ENCODE peak calls at places on chromosomes 12 and 14, in six cellular contexts. P, Z, D, C, K and S are unnamed samples. For H3K4me1, the result is how much of the 10 kb centered on the place peaks cover.

GRCh38 chr14:85319101-85319500 is 210.8 kb upstream of the FLRT2 start:
- DNase-seq in P (no peak), Z (no peak), D (no peak), C (no peak), K (no peak), S (no peak)

GRCh38 chr12:124482901-124483799 is 84.3 kb downstream of the NCOR2 start:
- DNase-seq in P (no peak), Z (no peak), D (no peak), C (no peak), K (no peak), S (no peak)

GRCh38 chr12:58640314-58640713 is 280.0 kb downstream of the LRIG3 start:
- DNase-seq in P (no peak), Z (peak), D (no peak), C (no peak), K (peak), S (no peak)

GRCh38 chr12:58801986-58802385 is 118.3 kb downstream of the LRIG3 start:
- DNase-seq in P (no peak), Z (no peak), D (no peak), C (no peak), K (no peak), S (no peak)

GRCh38 chr12:120439646-120440247 is 1.8 kb downstream of the COX6A1 start:
- DNase-seq in P (peak), Z (peak), D (peak), C (peak), K (peak), S (peak)

GRCh38 chr12:124428792-124429281 is 133.9 kb downstream of the RFLNA start:
- DNase-seq in P (no peak), Z (no peak), D (no peak), C (no peak), K (peak), S (no peak)

GRCh38 chr14:60303745-60304144 is 54.7 kb downstream of the PPM1A start:
- DNase-seq in P (peak), Z (no peak), D (no peak), C (no peak), K (no peak), S (no peak)

GRCh38 chr12:64571346-64571745 is 38.9 kb upstream of the RASSF3 start:
- DNase-seq in P (no peak), Z (no peak), D (no peak), C (no peak), K (no peak), S (no peak)

GRCh38 chr12:95942532-95943230 is at the start of gene CCDC38:
- DNase-seq in P (peak), Z (peak), D (peak), C (peak), K (peak), S (peak)

GRCh38 chr14:20623798-20624197 is 17.7 kb downstream of the OR6S1 start:
- DNase-seq in P (no peak), Z (no peak), D (no peak), C (no peak), K (no peak), S (no peak)

GRCh38 chr14:73286598-73286997 is 49.3 kb downstream of the PAPLN start:
- DNase-seq in P (no peak), Z (no peak), D (no peak), C (no peak), K (no peak), S (no peak)

GRCh38 chr12:17954788-17955187 is 135.2 kb downstream of the RERGL start:
- DNase-seq in P (no peak), Z (no peak), D (no peak), C (no peak), K (no peak), S (no peak)

GRCh38 chr12:75735853-75736252 is 224.4 kb upstream of the KRR1 start:
- DNase-seq in P (no peak), Z (no peak), D (no peak), C (no peak), K (no peak), S (no peak)

GRCh38 chr12:84091642-84092041 is 821.0 kb downstream of the SLC6A15 start:
- DNase-seq in P (no peak), Z (no peak), D (no peak), C (no peak), K (no peak), S (no peak)

GRCh38 chr12:8996682-8997405 is 7.5 kb downstream of the KLRG1 start:
- DNase-seq in P (no peak), Z (peak), D (no peak), C (no peak), K (peak), S (no peak)

GRCh38 chr14:71165121-71165574 is 257.9 kb downstream of the PCNX1 start:
- DNase-seq in P (no peak), Z (peak), D (no peak), C (no peak), K (peak), S (no peak)

GRCh38 chr14:20469890-20470858 is 968 bp downstream of the PNP start:
- DNase-seq in P (no peak), Z (peak), D (no peak), C (peak), K (peak), S (peak)

GRCh38 chr12:53098354-53098981 is 1.0 kb downstream of the IGFBP6 start:
- DNase-seq in P (peak), Z (peak), D (no peak), C (no peak), K (peak), S (no peak)

GRCh38 chr12:24398605-24399004 is 449.1 kb upstream of the SOX5 start:
- DNase-seq in P (no peak), Z (no peak), D (no peak), C (no peak), K (peak), S (no peak)

GRCh38 chr12:121748218-121748570 is 35.6 kb downstream of the TMEM120B start:
- DNase-seq in P (no peak), Z (no peak), D (no peak), C (no peak), K (no peak), S (no peak)

GRCh38 chr12:15322164-15323054 is at the start of gene PTPRO:
- DNase-seq in P (no peak), Z (no peak), D (peak), C (no peak), K (no peak), S (no peak)

GRCh38 chr14:66405158-66405557 is 81.0 kb upstream of the CCDC196 start:
- DNase-seq in P (no peak), Z (no peak), D (no peak), C (no peak), K (peak), S (no peak)

GRCh38 chr12:87439990-87440827 is 589.0 kb downstream of the C12orf50 start:
- DNase-seq in P (no peak), Z (peak), D (no peak), C (no peak), K (peak), S (no peak)

GRCh38 chr12:49708851-49709250 is 1.6 kb upstream of the FMNL3 start:
- DNase-seq in P (no peak), Z (no peak), D (no peak), C (no peak), K (no peak), S (no peak)

GRCh38 chr12:114605918-114606317 is 78.1 kb downstream of the TBX3 start:
- DNase-seq in P (no peak), Z (no peak), D (no peak), C (no peak), K (no peak), S (no peak)

GRCh38 chr12:54998958-54999510 is 14.5 kb upstream of the TESPA1 start:
- DNase-seq in P (no peak), Z (no peak), D (no peak), C (no peak), K (no peak), S (no peak)

GRCh38 chr12:1666215-1666614 is 24.7 kb upstream of the ADIPOR2 start:
- DNase-seq in P (no peak), Z (no peak), D (no peak), C (no peak), K (no peak), S (no peak)

GRCh38 chr12:76782440-76782996 is 18.6 kb downstream of the ZDHHC17 start:
- DNase-seq in P (no peak), Z (peak), D (no peak), C (no peak), K (no peak), S (no peak)

GRCh38 chr14:23145794-23146422 is 26.9 kb upstream of the CEBPE start:
- DNase-seq in P (no peak), Z (peak), D (no peak), C (no peak), K (no peak), S (no peak)

GRCh38 chr14:99729991-99730875 is 46.1 kb downstream of the CYP46A1 start:
- DNase-seq in P (peak), Z (peak), D (peak), C (peak), K (peak), S (peak)

GRCh38 chr14:85534914-85535313 is 5.0 kb downstream of the FLRT2 start:
- DNase-seq in P (no peak), Z (peak), D (no peak), C (no peak), K (no peak), S (no peak)

GRCh38 chr12:47073951-47074350 is 5.5 kb upstream of the PCED1B start:
- DNase-seq in P (no peak), Z (no peak), D (no peak), C (no peak), K (no peak), S (no peak)

GRCh38 chr12:62919827-62920226 is 15.1 kb downstream of the PPM1H start:
- DNase-seq in P (no peak), Z (no peak), D (no peak), C (no peak), K (peak), S (no peak)

GRCh38 chr12:120394483-120395367 is 25.8 kb upstream of the MSI1 start:
- DNase-seq in P (no peak), Z (no peak), D (peak), C (no peak), K (no peak), S (no peak)

GRCh38 chr12:10212623-10213131 is at the start of gene GABARAPL1:
- DNase-seq in P (peak), Z (peak), D (peak), C (peak), K (peak), S (peak)

GRCh38 chr12:48351022-48351708 is 446 bp upstream of the ZNF641 start:
- DNase-seq in P (peak), Z (peak), D (peak), C (no peak), K (peak), S (no peak)

GRCh38 chr14:98954347-98955000 is 317.5 kb downstream of the BCL11B start:
- DNase-seq in P (no peak), Z (no peak), D (no peak), C (no peak), K (no peak), S (no peak)

GRCh38 chr14:69449216-69449615 is 35.3 kb upstream of the PLEKHD1 start:
- DNase-seq in P (no peak), Z (no peak), D (no peak), C (no peak), K (no peak), S (no peak)

GRCh38 chr12:113477171-113477841 is 5.6 kb upstream of the LHX5 start:
- DNase-seq in P (no peak), Z (no peak), D (no peak), C (no peak), K (no peak), S (no peak)

GRCh38 chr12:113476093-113476986 is 4.7 kb upstream of the LHX5 start:
- DNase-seq in P (no peak), Z (no peak), D (no peak), C (no peak), K (no peak), S (no peak)

GRCh38 chr12:113474635-113475436 is 3.2 kb upstream of the LHX5 start:
- DNase-seq in P (no peak), Z (no peak), D (no peak), C (no peak), K (no peak), S (no peak)

GRCh38 chr12:113473942-113474341 is 2.3 kb upstream of the LHX5 start:
- DNase-seq in P (no peak), Z (no peak), D (no peak), C (no peak), K (no peak), S (no peak)

DNA sequence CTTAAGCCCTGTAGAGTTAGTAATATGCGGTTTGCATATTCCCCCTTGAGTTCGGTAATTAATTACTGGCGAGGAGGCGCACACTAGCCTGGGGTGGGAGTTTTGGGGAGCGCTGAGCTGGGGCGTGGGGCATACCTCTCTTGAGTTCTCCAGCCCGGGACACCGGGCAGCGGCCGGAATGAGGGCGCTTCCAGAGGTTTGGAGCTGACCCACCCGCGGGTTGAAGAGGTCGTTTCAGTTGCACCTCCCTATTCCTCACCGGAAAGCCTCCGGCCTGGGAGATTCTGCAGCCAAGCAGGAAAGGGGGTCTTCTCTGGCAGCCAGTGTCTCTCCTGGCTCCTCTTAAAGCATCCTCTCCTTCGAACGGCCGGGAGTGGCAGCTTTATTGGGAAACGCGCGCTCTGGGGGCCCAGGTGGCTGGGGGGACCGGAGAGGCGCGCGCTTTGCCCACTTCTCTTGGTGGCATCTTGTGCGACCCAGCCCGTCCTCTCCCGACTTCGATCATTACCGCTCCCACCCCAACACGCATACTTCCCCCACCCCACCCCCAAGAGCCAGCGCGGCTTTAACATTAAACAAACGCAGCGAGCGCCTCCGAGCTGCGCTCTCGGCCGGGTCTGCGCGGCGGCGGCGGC is 3.9 kb upstream of the LHX5 start:
- DNase-seq in P (no peak), Z (no peak), D (no peak), C (no peak), K (no peak), S (no peak)
- H3K4me3 ChIP-seq in P (peak), Z (no peak), D (peak), C (no peak), K (no peak), S (no peak)

GRCh38 chr14:74599946-74600345 is 12.1 kb downstream of the LTBP2 start:
- DNase-seq in P (no peak), Z (no peak), D (no peak), C (no peak), K (no peak), S (no peak)
- H3K4me1 ChIP-seq in P (half or more), Z (under half), D (under half), C (under half), K (under half), S (under half)

DNA sequence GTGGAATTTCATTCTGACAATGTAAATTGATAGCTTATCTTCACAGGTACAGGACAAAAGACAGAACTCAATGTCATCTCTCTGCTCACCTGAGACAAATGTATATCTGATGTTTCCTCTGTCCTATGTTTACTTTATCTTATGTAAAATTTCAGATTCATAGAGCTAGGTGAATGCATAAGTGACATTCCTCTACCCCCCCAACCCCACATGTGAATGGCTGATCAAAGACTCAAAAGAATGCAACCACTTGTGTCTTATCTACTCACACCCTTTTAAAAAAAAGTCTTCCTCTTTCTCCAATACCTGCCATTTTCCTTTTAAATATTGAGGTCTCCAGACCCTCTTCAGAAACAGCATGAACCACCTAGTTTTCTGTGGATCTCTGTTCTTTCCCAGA is 736.6 kb upstream of the SEL1L start:
- DNase-seq in P (no peak), Z (no peak), D (no peak), C (no peak), K (no peak), S (no peak)
- H3K4me3 ChIP-seq in P (no peak), Z (no peak), D (no peak), C (no peak), K (no peak), S (no peak)

GRCh38 chr12:116183741-116184141 is 93.8 kb downstream of the MED13L start:
- DNase-seq in P (no peak), Z (peak), D (no peak), C (no peak), K (peak), S (no peak)

GRCh38 chr12:116187158-116187511 is 90.4 kb downstream of the MED13L start:
- DNase-seq in P (no peak), Z (peak), D (no peak), C (no peak), K (no peak), S (no peak)

GRCh38 chr12:116188581-116188980 is 88.9 kb downstream of the MED13L start:
- DNase-seq in P (no peak), Z (no peak), D (no peak), C (no peak), K (no peak), S (no peak)

GRCh38 chr12:116184766-116185165 is 92.7 kb downstream of the MED13L start:
- DNase-seq in P (no peak), Z (peak), D (no peak), C (no peak), K (no peak), S (no peak)

DNA sequence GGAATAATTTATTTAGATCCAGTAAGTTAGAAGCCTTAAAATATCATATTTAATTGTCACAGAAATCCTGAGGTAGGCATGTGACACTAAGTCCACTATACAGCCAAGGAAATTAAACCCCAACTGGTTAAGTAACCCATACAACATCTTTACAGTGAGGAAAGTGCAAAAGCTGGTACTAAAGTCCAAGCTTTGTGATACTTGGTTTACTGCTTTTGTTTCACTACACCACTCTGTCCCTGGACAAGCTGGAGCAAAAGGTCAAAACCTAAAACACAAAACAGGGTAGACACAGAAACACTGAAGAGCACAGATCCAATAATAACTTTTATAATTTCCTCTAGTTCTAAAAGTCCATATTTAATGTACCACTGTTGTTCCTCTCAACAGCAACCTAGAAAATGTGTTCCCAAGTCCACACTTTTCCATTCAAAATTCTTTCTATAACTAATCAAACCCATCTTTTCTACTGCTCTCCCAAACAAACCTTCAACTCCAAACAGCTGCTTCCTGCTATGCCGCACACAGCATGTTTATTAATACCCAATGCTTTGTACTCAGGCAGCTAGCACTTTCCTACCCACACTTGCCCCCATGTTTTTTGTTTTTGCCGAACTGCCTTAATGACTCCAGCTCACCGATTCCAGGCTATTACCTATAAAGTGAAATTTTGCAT is 90.9 kb downstream of the MED13L start:
- DNase-seq in P (no peak), Z (peak), D (no peak), C (no peak), K (no peak), S (no peak)
- H3K4me1 ChIP-seq in P (half or more), Z (under half), D (under half), C (under half), K (under half), S (under half)

GRCh38 chr12:110688446-110689001 is 391 bp downstream of the HVCN1 start:
- DNase-seq in P (no peak), Z (no peak), D (no peak), C (no peak), K (no peak), S (no peak)

GRCh38 chr12:110689601-110690430 is 901 bp upstream of the HVCN1 start:
- DNase-seq in P (peak), Z (no peak), D (no peak), C (peak), K (no peak), S (peak)

GRCh38 chr12:110686294-110686903 is 2.5 kb downstream of the HVCN1 start:
- DNase-seq in P (no peak), Z (no peak), D (no peak), C (no peak), K (no peak), S (no peak)

GRCh38 chr12:110689002-110689600 is at the start of gene HVCN1:
- DNase-seq in P (peak), Z (peak), D (no peak), C (peak), K (no peak), S (peak)

GRCh38 chr12:110687770-110688169 is 1.1 kb downstream of the HVCN1 start:
- DNase-seq in P (no peak), Z (no peak), D (no peak), C (no peak), K (no peak), S (no peak)
- H3K4me3 ChIP-seq in P (peak), Z (no peak), D (no peak), C (no peak), K (no peak), S (no peak)

DNA sequence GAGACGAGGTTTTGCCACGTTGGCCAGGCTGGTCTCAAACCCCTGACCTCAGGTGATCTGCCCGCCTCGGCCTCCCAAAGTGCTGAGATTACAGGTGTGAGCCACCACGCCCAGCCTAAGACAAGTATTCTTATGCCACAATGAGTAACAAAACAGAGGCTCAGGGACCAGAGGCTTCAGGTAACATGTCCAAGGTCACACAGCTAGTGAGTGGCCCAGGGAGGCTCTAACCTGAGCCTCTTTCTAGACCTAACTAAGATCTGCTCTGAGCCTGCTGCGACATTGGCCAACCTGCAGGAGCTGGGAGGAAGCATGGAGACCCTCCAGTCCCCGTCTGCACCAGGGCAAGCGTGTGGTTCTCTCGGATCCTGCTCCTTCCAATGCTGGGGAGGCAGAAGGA is 77.9 kb downstream of the FOXN3 start:
- DNase-seq in P (no peak), Z (no peak), D (no peak), C (no peak), K (no peak), S (no peak)
- H3K4me1 ChIP-seq in P (half or more), Z (under half), D (under half), C (under half), K (under half), S (under half)